ENCODE peak calls at places on chromosomes 1 and 21, in six cellular contexts. Q is ELF-1, M is stomach, P is NCI-H1436, B is brain pericyte, Z is nephron progenitor cell. T is an unnamed sample.

GRCh38 chr1:83818916-83819315 is 180.0 kb downstream of the TTLL7 start:
- DNase-seq in B (no peak), Q (peak; percentile 33), Z (no peak), P (no peak), M (no peak), T (no peak)

GRCh38 chr1:38009088-38009840 is 3.3 kb upstream of the UTP11 start:
- DNase-seq in B (peak; percentile 77), Z (no peak), M (no peak), P (no peak), Q (peak; percentile 81), T (no peak)

GRCh38 chr1:89622895-89623294 is 10.0 kb upstream of the LRRC8C start:
- DNase-seq in P (no peak), Q (no peak), M (no peak), B (no peak), Z (no peak), T (no peak)

GRCh38 chr21:41800425-41801186 is 33.8 kb upstream of the RIPK4 start:
- DNase-seq in P (no peak), M (no peak), Q (no peak), B (no peak), Z (no peak), T (no peak)

GRCh38 chr1:172650474-172651193 is 8.3 kb upstream of the FASLG start:
- DNase-seq in P (no peak), M (no peak), Z (no peak), B (no peak), Q (no peak), T (no peak)

GRCh38 chr1:72827285-72827684 is 544.9 kb upstream of the NEGR1 start:
- DNase-seq in M (no peak), Z (no peak), B (no peak), P (no peak), Q (no peak), T (no peak)

GRCh38 chr1:216686860-216687545 is 36.2 kb downstream of the ESRRG start:
- DNase-seq in Q (peak; percentile 50), P (no peak), Z (no peak), M (no peak), B (no peak), T (no peak)

GRCh38 chr1:224542783-224543440 is 73.2 kb upstream of the CNIH3 start:
- DNase-seq in P (no peak), B (no peak), M (no peak), Q (peak; percentile 33), Z (no peak), T (no peak)

GRCh38 chr1:200115532-200115931 is 88.0 kb downstream of the NR5A2 start:
- DNase-seq in Q (no peak), M (no peak), Z (no peak), B (no peak), P (no peak), T (no peak)

GRCh38 chr1:207454046-207454964 is at the start of gene CR2:
- DNase-seq in P (peak; percentile 11), Z (peak; percentile 63), B (no peak), Q (peak; percentile 77), M (peak; percentile 58), T (peak; percentile 7)

GRCh38 chr21:46055863-46056281 is 42.0 kb upstream of the COL6A2 start:
- DNase-seq in Z (no peak), P (no peak), M (no peak), B (no peak), Q (no peak), T (no peak)

GRCh38 chr1:116320846-116321245 is 52.2 kb upstream of the ATP1A1 start:
- DNase-seq in P (no peak), Q (no peak), B (no peak), M (no peak), Z (no peak), T (no peak)

GRCh38 chr1:32818804-32819541 is 1.5 kb downstream of the S100PBP start:
- DNase-seq in Z (no peak), Q (no peak), P (no peak), B (no peak), M (no peak), T (no peak)

GRCh38 chr1:204917802-204918201 is 47.1 kb downstream of the NFASC start:
- DNase-seq in Q (no peak), B (no peak), P (no peak), M (no peak), Z (no peak), T (no peak)

GRCh38 chr21:45306453-45306831 is 18.7 kb upstream of the POFUT2 start:
- DNase-seq in Q (no peak), Z (peak; percentile 5), B (no peak), M (no peak), P (no peak), T (no peak)

GRCh38 chr1:171251741-171252300 is 3.5 kb downstream of the FMO1 start:
- DNase-seq in B (no peak), P (peak; percentile 32), Q (peak; percentile 32), M (no peak), Z (peak; percentile 67), T (peak; percentile 59)

GRCh38 chr1:32464716-32465540 is at the start of gene ZBTB8B:
- DNase-seq in Q (peak; percentile 99), P (peak; percentile 89), Z (peak; percentile 95), M (peak; percentile 71), B (peak; percentile 71), T (peak; percentile 91)

GRCh38 chr1:7824701-7825100 is 28.2 kb downstream of the UTS2 start:
- DNase-seq in P (no peak), Q (peak; percentile 2), M (no peak), Z (no peak), B (no peak), T (no peak)